ENCODE peak calls at places on chromosomes 16 and 17, in nine cellular contexts. One of them, this sample, is unnamed.

GRCh38 chr17:82100502-82101298 is 2.7 kb upstream of the FASN start:
- DNase-seq in HepG2: no peak
- DNase-seq in right lobe of liver: no peak
- DNase-seq in body of pancreas: no peak
- DNase-seq in transverse colon: no peak
- DNase-seq in Panc1: no peak
- DNase-seq in lower lobe of right lung: no peak
- DNase-seq in GM12865: peak
- DNase-seq in psoas muscle: no peak
- DNase-seq in this sample: no peak

GRCh38 chr17:41575336-41575735 is 3.5 kb upstream of the KRT9 start:
- DNase-seq in HepG2: no peak
- DNase-seq in right lobe of liver: no peak
- DNase-seq in body of pancreas: no peak
- DNase-seq in transverse colon: no peak
- DNase-seq in Panc1: no peak
- DNase-seq in lower lobe of right lung: no peak
- DNase-seq in GM12865: no peak
- DNase-seq in psoas muscle: no peak
- DNase-seq in this sample: no peak

GRCh38 chr16:24617502-24617901 is 78.1 kb downstream of the RBBP6 start:
- DNase-seq in HepG2: no peak
- DNase-seq in right lobe of liver: no peak
- DNase-seq in body of pancreas: no peak
- DNase-seq in transverse colon: no peak
- DNase-seq in Panc1: no peak
- DNase-seq in lower lobe of right lung: no peak
- DNase-seq in GM12865: no peak
- DNase-seq in psoas muscle: no peak
- DNase-seq in this sample: no peak

GRCh38 chr17:42866216-42866615 is 15.2 kb downstream of the AOC3 start:
- DNase-seq in HepG2: no peak
- DNase-seq in right lobe of liver: no peak
- DNase-seq in body of pancreas: no peak
- DNase-seq in transverse colon: no peak
- DNase-seq in Panc1: no peak
- DNase-seq in lower lobe of right lung: no peak
- DNase-seq in GM12865: no peak
- DNase-seq in psoas muscle: no peak
- DNase-seq in this sample: no peak

GRCh38 chr16:77374384-77374783 is 60.5 kb downstream of the ADAMTS18 start:
- DNase-seq in HepG2: no peak
- DNase-seq in right lobe of liver: no peak
- DNase-seq in body of pancreas: no peak
- DNase-seq in transverse colon: no peak
- DNase-seq in Panc1: no peak
- DNase-seq in lower lobe of right lung: no peak
- DNase-seq in GM12865: no peak
- DNase-seq in psoas muscle: no peak
- DNase-seq in this sample: no peak

GRCh38 chr17:73099504-73099903 is 7.0 kb upstream of the SLC39A11 start:
- DNase-seq in HepG2: no peak
- DNase-seq in right lobe of liver: no peak
- DNase-seq in body of pancreas: no peak
- DNase-seq in transverse colon: no peak
- DNase-seq in Panc1: no peak
- DNase-seq in lower lobe of right lung: no peak
- DNase-seq in GM12865: no peak
- DNase-seq in psoas muscle: no peak
- DNase-seq in this sample: no peak

GRCh38 chr16:26195225-26195624 is 503.5 kb downstream of the HS3ST4 start:
- DNase-seq in HepG2: no peak
- DNase-seq in right lobe of liver: no peak
- DNase-seq in body of pancreas: no peak
- DNase-seq in transverse colon: no peak
- DNase-seq in Panc1: no peak
- DNase-seq in lower lobe of right lung: no peak
- DNase-seq in GM12865: no peak
- DNase-seq in psoas muscle: no peak
- DNase-seq in this sample: no peak

GRCh38 chr17:8965394-8966168 is at the start of gene PIK3R5:
- DNase-seq in HepG2: no peak
- DNase-seq in right lobe of liver: peak
- DNase-seq in body of pancreas: peak
- DNase-seq in transverse colon: peak
- DNase-seq in Panc1: no peak
- DNase-seq in lower lobe of right lung: peak
- DNase-seq in GM12865: peak
- DNase-seq in psoas muscle: peak
- DNase-seq in this sample: no peak

GRCh38 chr17:42850964-42851363 is at the start of gene AOC3:
- DNase-seq in HepG2: peak
- DNase-seq in right lobe of liver: no peak
- DNase-seq in body of pancreas: no peak
- DNase-seq in transverse colon: peak
- DNase-seq in Panc1: no peak
- DNase-seq in lower lobe of right lung: no peak
- DNase-seq in GM12865: no peak
- DNase-seq in psoas muscle: no peak
- DNase-seq in this sample: no peak

GRCh38 chr17:8153957-8154607 is 1.9 kb upstream of the PER1 start:
- DNase-seq in HepG2: peak
- DNase-seq in right lobe of liver: peak
- DNase-seq in body of pancreas: peak
- DNase-seq in transverse colon: peak
- DNase-seq in Panc1: peak
- DNase-seq in lower lobe of right lung: peak
- DNase-seq in GM12865: peak
- DNase-seq in psoas muscle: peak
- DNase-seq in this sample: peak

GRCh38 chr17:13393841-13394710 is 207.7 kb downstream of the HS3ST3A1 start:
- DNase-seq in HepG2: no peak
- DNase-seq in right lobe of liver: no peak
- DNase-seq in body of pancreas: no peak
- DNase-seq in transverse colon: no peak
- DNase-seq in Panc1: no peak
- DNase-seq in lower lobe of right lung: no peak
- DNase-seq in GM12865: no peak
- DNase-seq in psoas muscle: no peak
- DNase-seq in this sample: no peak

GRCh38 chr16:11302977-11303376 is 21.8 kb upstream of the PRM1 start:
- DNase-seq in HepG2: no peak
- DNase-seq in right lobe of liver: no peak
- DNase-seq in body of pancreas: no peak
- DNase-seq in transverse colon: no peak
- DNase-seq in Panc1: no peak
- DNase-seq in lower lobe of right lung: no peak
- DNase-seq in GM12865: no peak
- DNase-seq in psoas muscle: no peak
- DNase-seq in this sample: no peak

GRCh38 chr17:65914784-65915342 is 277.1 kb downstream of the CEP112 start:
- DNase-seq in HepG2: no peak
- DNase-seq in right lobe of liver: no peak
- DNase-seq in body of pancreas: no peak
- DNase-seq in transverse colon: no peak
- DNase-seq in Panc1: no peak
- DNase-seq in lower lobe of right lung: no peak
- DNase-seq in GM12865: peak
- DNase-seq in psoas muscle: no peak
- DNase-seq in this sample: no peak

GRCh38 chr16:15031179-15031578 is 24.7 kb downstream of the NTAN1 start:
- DNase-seq in HepG2: no peak
- DNase-seq in right lobe of liver: no peak
- DNase-seq in body of pancreas: no peak
- DNase-seq in transverse colon: peak
- DNase-seq in Panc1: no peak
- DNase-seq in lower lobe of right lung: no peak
- DNase-seq in GM12865: no peak
- DNase-seq in psoas muscle: no peak
- DNase-seq in this sample: no peak

GRCh38 chr17:38871247-38871991 is 1.6 kb downstream of the LASP1 start:
- DNase-seq in HepG2: peak
- DNase-seq in right lobe of liver: peak
- DNase-seq in body of pancreas: peak
- DNase-seq in transverse colon: peak
- DNase-seq in Panc1: no peak
- DNase-seq in lower lobe of right lung: peak
- DNase-seq in GM12865: peak
- DNase-seq in psoas muscle: peak
- DNase-seq in this sample: no peak

GRCh38 chr16:57623251-57624043 is 5.0 kb upstream of the ADGRG1 start:
- DNase-seq in HepG2: peak
- DNase-seq in right lobe of liver: no peak
- DNase-seq in body of pancreas: peak
- DNase-seq in transverse colon: peak
- DNase-seq in Panc1: no peak
- DNase-seq in lower lobe of right lung: peak
- DNase-seq in GM12865: no peak
- DNase-seq in psoas muscle: peak
- DNase-seq in this sample: no peak

GRCh38 chr17:44307387-44308186 is 814 bp upstream of the RUNDC3A start:
- DNase-seq in HepG2: no peak
- DNase-seq in right lobe of liver: no peak
- DNase-seq in body of pancreas: peak
- DNase-seq in transverse colon: peak
- DNase-seq in Panc1: no peak
- DNase-seq in lower lobe of right lung: no peak
- DNase-seq in GM12865: no peak
- DNase-seq in psoas muscle: no peak
- DNase-seq in this sample: no peak

GRCh38 chr16:70454221-70455034 is at the start of gene FCSK:
- DNase-seq in HepG2: peak
- DNase-seq in right lobe of liver: peak
- DNase-seq in body of pancreas: peak
- DNase-seq in transverse colon: peak
- DNase-seq in Panc1: no peak
- DNase-seq in lower lobe of right lung: peak
- DNase-seq in GM12865: peak
- DNase-seq in psoas muscle: peak
- DNase-seq in this sample: no peak

GRCh38 chr17:18139949-18140348 is 31.4 kb downstream of the MYO15A start:
- DNase-seq in HepG2: peak
- DNase-seq in right lobe of liver: peak
- DNase-seq in body of pancreas: no peak
- DNase-seq in transverse colon: no peak
- DNase-seq in Panc1: no peak
- DNase-seq in lower lobe of right lung: no peak
- DNase-seq in GM12865: peak
- DNase-seq in psoas muscle: no peak
- DNase-seq in this sample: no peak

GRCh38 chr16:90077757-90078593 is 844 bp upstream of the PRDM7 start:
- DNase-seq in HepG2: no peak
- DNase-seq in right lobe of liver: no peak
- DNase-seq in body of pancreas: peak
- DNase-seq in transverse colon: peak
- DNase-seq in Panc1: no peak
- DNase-seq in lower lobe of right lung: no peak
- DNase-seq in GM12865: peak
- DNase-seq in psoas muscle: no peak
- DNase-seq in this sample: no peak
- TF ChIP-seq CTCF in HepG2: peak
- TF ChIP-seq CTCF in right lobe of liver: no peak
- TF ChIP-seq CTCF in body of pancreas: no peak
- TF ChIP-seq CTCF in transverse colon: no peak
- TF ChIP-seq CTCF in Panc1: peak
- TF ChIP-seq CTCF in lower lobe of right lung: peak
- TF ChIP-seq CTCF in GM12865: peak
- TF ChIP-seq CTCF in psoas muscle: no peak
- TF ChIP-seq CTCF in this sample: peak

DNA sequence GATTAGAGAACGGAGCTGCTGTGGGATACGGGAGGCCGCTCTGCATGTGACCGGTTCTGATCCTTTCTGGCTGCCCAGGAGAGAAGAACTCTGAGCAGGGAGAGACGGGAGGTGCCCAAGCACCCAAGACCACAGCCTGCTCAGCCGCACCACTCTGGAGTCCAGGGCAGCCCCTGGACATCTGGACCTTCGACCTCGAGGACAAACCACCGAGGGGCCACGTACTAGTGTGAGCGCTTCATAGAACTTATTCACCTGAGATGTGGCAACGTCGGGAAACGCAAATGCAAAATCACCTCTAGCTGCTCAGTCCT is 5.9 kb downstream of the RNF166 start:
- DNase-seq in HepG2: no peak
- DNase-seq in right lobe of liver: no peak
- DNase-seq in body of pancreas: no peak
- DNase-seq in transverse colon: no peak
- DNase-seq in Panc1: no peak
- DNase-seq in lower lobe of right lung: no peak
- DNase-seq in GM12865: no peak
- DNase-seq in psoas muscle: no peak
- DNase-seq in this sample: no peak
- H3K4me3 ChIP-seq in HepG2: no peak
- H3K4me3 ChIP-seq in right lobe of liver: no peak
- H3K4me3 ChIP-seq in body of pancreas: no peak
- H3K4me3 ChIP-seq in transverse colon: no peak
- H3K4me3 ChIP-seq in Panc1: no peak
- H3K4me3 ChIP-seq in lower lobe of right lung: peak
- H3K4me3 ChIP-seq in GM12865: peak
- H3K4me3 ChIP-seq in psoas muscle: no peak
- H3K4me3 ChIP-seq in this sample: no peak

DNA sequence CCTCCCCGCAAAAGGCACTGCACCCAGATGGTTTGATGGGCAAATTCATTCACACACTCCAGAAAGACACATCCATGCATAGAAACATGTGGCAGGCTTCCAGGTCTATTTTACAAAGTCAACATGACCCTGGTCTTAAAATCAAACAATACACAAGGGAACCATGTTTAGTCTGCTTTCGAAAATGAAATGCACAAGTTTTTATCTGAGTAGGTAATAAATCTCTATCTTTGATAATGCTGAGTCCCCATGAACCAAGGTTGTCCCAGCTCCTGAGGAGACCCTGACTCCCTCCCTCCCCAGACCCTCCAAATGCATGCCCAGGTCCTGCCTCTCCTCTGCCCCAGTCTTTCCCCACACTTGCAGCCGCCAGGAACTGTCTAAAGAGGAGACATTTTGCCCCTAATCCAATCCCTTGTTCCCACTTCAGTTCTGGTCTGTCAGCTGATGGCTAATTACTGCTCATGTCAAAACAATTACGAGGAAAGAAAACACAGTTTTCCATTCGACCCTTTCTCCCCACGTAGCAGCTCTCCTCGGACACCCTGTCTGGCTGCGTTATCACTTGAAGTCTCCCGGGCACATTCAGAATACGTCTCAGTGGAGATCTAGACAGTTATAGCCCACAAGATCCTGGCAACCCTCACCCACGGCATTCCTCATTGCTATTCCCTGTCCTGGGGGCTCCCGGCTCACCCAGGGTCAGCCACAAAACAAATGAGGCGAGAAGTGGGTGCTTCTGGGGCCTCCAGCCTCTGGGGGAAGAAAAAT is 68.8 kb upstream of the RCVRN start:
- DNase-seq in HepG2: peak
- DNase-seq in right lobe of liver: no peak
- DNase-seq in body of pancreas: no peak
- DNase-seq in transverse colon: no peak
- DNase-seq in Panc1: no peak
- DNase-seq in lower lobe of right lung: no peak
- DNase-seq in GM12865: no peak
- DNase-seq in psoas muscle: no peak
- DNase-seq in this sample: no peak
- TF ChIP-seq CTCF in HepG2: no peak
- TF ChIP-seq CTCF in right lobe of liver: no peak
- TF ChIP-seq CTCF in body of pancreas: no peak
- TF ChIP-seq CTCF in transverse colon: no peak
- TF ChIP-seq CTCF in Panc1: no peak
- TF ChIP-seq CTCF in lower lobe of right lung: no peak
- TF ChIP-seq CTCF in GM12865: no peak
- TF ChIP-seq CTCF in psoas muscle: no peak
- TF ChIP-seq CTCF in this sample: no peak

GRCh38 chr17:78879679-78880186 is 23.3 kb downstream of the CEP295NL start:
- DNase-seq in HepG2: no peak
- DNase-seq in right lobe of liver: peak
- DNase-seq in body of pancreas: peak
- DNase-seq in transverse colon: peak
- DNase-seq in Panc1: no peak
- DNase-seq in lower lobe of right lung: no peak
- DNase-seq in GM12865: no peak
- DNase-seq in psoas muscle: peak
- DNase-seq in this sample: peak
- H3K4me3 ChIP-seq in HepG2: no peak
- H3K4me3 ChIP-seq in right lobe of liver: no peak
- H3K4me3 ChIP-seq in body of pancreas: no peak
- H3K4me3 ChIP-seq in transverse colon: no peak
- H3K4me3 ChIP-seq in Panc1: no peak
- H3K4me3 ChIP-seq in lower lobe of right lung: peak
- H3K4me3 ChIP-seq in GM12865: no peak
- H3K4me3 ChIP-seq in psoas muscle: peak
- H3K4me3 ChIP-seq in this sample: no peak

This sample was measured in astrocyte of the cerebellum.